ENCODE peak calls at places on chromosomes 13 and 19, in four cellular contexts. One of them, this sample, is unnamed.

GRCh38 chr13:110716235-110716505 is 2.7 kb downstream of the ING1 start:
- DNase-seq in cardiac fibroblast: peak
- DNase-seq in cardiac muscle cell: peak
- DNase-seq in pancreas: peak
- DNase-seq in this sample: no peak

GRCh38 chr13:97240789-97241734 is 18.9 kb downstream of the MBNL2 start:
- DNase-seq in cardiac fibroblast: no peak
- DNase-seq in pancreas: no peak
- DNase-seq in cardiac muscle cell: peak
- DNase-seq in this sample: no peak

GRCh38 chr13:50576156-50576555 is 267.3 kb downstream of the DLEU7 start:
- DNase-seq in cardiac fibroblast: no peak
- DNase-seq in cardiac muscle cell: no peak
- DNase-seq in pancreas: peak
- DNase-seq in this sample: no peak

GRCh38 chr19:53511357-53511756 is 26.6 kb upstream of the ZNF331 start:
- DNase-seq in cardiac muscle cell: no peak
- DNase-seq in cardiac fibroblast: no peak
- DNase-seq in pancreas: no peak
- DNase-seq in this sample: no peak

GRCh38 chr13:98429977-98430785 is 146.7 kb downstream of the STK24 start:
- DNase-seq in cardiac muscle cell: no peak
- DNase-seq in cardiac fibroblast: no peak
- DNase-seq in pancreas: no peak
- DNase-seq in this sample: no peak

GRCh38 chr13:113448545-113448884 is 4.8 kb downstream of the ADPRHL1 start:
- DNase-seq in cardiac muscle cell: peak
- DNase-seq in pancreas: no peak
- DNase-seq in cardiac fibroblast: no peak
- DNase-seq in this sample: no peak

GRCh38 chr19:14432817-14433453 is at the start of gene PKN1:
- DNase-seq in cardiac fibroblast: peak
- DNase-seq in pancreas: peak
- DNase-seq in cardiac muscle cell: peak
- DNase-seq in this sample: no peak

GRCh38 chr13:41916173-41916954 is 44.5 kb downstream of the VWA8 start:
- DNase-seq in cardiac fibroblast: peak
- DNase-seq in pancreas: no peak
- DNase-seq in cardiac muscle cell: peak
- DNase-seq in this sample: peak

GRCh38 chr13:52061587-52061986 is 37.1 kb downstream of the UTP14C start:
- DNase-seq in pancreas: no peak
- DNase-seq in cardiac fibroblast: peak
- DNase-seq in cardiac muscle cell: no peak
- DNase-seq in this sample: no peak

GRCh38 chr13:112943309-112944125 is 25.5 kb upstream of the MCF2L start:
- DNase-seq in pancreas: peak
- DNase-seq in cardiac fibroblast: peak
- DNase-seq in cardiac muscle cell: peak
- DNase-seq in this sample: no peak

GRCh38 chr13:101258071-101258470 is 158.2 kb downstream of the NALCN start:
- DNase-seq in pancreas: no peak
- DNase-seq in cardiac muscle cell: no peak
- DNase-seq in cardiac fibroblast: peak
- DNase-seq in this sample: peak

GRCh38 chr19:4501691-4502090 is 16.6 kb downstream of the PLIN4 start:
- DNase-seq in cardiac muscle cell: no peak
- DNase-seq in pancreas: no peak
- DNase-seq in cardiac fibroblast: no peak
- DNase-seq in this sample: no peak

GRCh38 chr19:6947745-6948144 is 60.4 kb downstream of the ADGRE1 start:
- DNase-seq in cardiac fibroblast: peak
- DNase-seq in cardiac muscle cell: no peak
- DNase-seq in pancreas: no peak
- DNase-seq in this sample: peak

GRCh38 chr19:31319465-31319864 is 29.8 kb downstream of the TSHZ3 start:
- DNase-seq in cardiac muscle cell: no peak
- DNase-seq in cardiac fibroblast: no peak
- DNase-seq in pancreas: no peak
- DNase-seq in this sample: no peak

GRCh38 chr13:23655321-23655720 is 85.1 kb downstream of the TNFRSF19 start:
- DNase-seq in cardiac fibroblast: no peak
- DNase-seq in cardiac muscle cell: no peak
- DNase-seq in pancreas: no peak
- DNase-seq in this sample: no peak

GRCh38 chr13:88908896-88909535 is 1237.8 kb downstream of the SLITRK5 start:
- DNase-seq in cardiac muscle cell: peak
- DNase-seq in cardiac fibroblast: no peak
- DNase-seq in pancreas: no peak
- DNase-seq in this sample: no peak

GRCh38 chr19:30666301-30666803 is 294.2 kb downstream of the ZNF536 start:
- DNase-seq in cardiac fibroblast: peak
- DNase-seq in pancreas: peak
- DNase-seq in cardiac muscle cell: peak
- DNase-seq in this sample: no peak

GRCh38 chr19:51297406-51297805 is 14.0 kb upstream of the IGLON5 start:
- DNase-seq in cardiac fibroblast: no peak
- DNase-seq in pancreas: no peak
- DNase-seq in cardiac muscle cell: no peak
- DNase-seq in this sample: no peak

GRCh38 chr19:51294211-51294976 is 17.1 kb upstream of the IGLON5 start:
- DNase-seq in pancreas: no peak
- DNase-seq in cardiac fibroblast: no peak
- DNase-seq in cardiac muscle cell: no peak
- DNase-seq in this sample: no peak

GRCh38 chr19:51294977-51295375 is 16.5 kb upstream of the IGLON5 start:
- DNase-seq in cardiac fibroblast: no peak
- DNase-seq in pancreas: no peak
- DNase-seq in cardiac muscle cell: no peak
- DNase-seq in this sample: no peak

GRCh38 chr19:51295382-51296126 is 15.9 kb upstream of the IGLON5 start:
- DNase-seq in pancreas: no peak
- DNase-seq in cardiac muscle cell: no peak
- DNase-seq in cardiac fibroblast: no peak
- DNase-seq in this sample: no peak

DNA sequence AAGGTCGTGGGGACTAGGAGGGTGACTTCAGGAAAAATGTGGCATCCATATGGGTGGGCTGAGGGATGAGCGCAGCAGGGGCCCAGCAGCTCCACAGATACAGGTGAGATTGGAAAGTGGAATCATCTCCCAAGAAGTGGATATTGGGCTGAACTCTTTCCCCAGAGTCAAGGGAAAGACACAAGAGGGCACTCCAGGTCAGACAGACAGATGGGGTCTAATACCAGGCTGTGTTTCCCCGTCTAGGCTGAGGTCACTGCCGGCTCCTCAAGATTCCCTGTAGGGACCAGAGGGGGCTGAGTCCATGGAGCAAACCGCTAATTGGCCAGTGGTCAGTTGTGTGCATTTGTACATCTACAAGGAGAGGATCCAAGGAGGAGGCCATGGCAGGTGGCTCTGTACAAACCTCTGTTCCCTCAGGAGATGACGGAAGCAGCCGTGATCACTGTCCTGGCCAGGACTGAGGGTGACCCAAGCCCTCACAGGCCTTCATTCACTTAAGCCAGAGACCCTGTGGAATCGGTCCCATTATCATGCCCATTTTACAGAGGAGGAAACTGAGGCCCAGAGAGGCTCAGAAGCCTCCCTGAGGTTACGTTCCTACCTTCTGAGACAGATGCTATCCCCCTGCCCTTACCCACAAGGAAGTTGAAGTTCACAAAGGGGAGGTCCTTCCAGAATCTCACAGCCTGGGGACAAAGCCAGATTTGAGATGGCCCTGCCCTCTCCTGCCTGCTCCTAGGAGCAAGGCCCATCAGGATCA is 14.9 kb upstream of the IGLON5 start:
- DNase-seq in pancreas: no peak
- DNase-seq in cardiac muscle cell: no peak
- DNase-seq in cardiac fibroblast: no peak
- DNase-seq in this sample: no peak
- TF ChIP-seq CTCF in pancreas: no peak
- TF ChIP-seq CTCF in cardiac muscle cell: peak
- TF ChIP-seq CTCF in cardiac fibroblast: no peak
- TF ChIP-seq CTCF in this sample: no peak

DNA sequence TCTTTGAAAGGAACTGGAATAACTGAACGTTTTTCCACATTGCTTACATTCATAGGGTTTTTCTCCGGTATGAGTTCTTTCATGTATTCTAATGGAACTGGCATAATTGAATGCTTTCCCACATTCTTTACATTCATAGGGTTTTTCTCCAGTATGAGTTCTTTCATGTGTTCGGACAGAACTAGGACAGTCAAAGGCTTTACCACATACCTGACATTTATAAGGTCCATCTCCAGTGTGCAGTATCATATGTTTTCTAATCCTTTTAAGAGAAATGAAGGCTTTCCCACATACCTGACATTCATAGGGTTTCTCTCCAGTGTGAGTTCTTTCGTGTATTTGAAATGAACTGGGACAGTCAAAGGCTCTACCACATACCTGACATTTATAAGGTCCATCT is 24.7 kb downstream of the ZNF564 start:
- DNase-seq in pancreas: no peak
- DNase-seq in cardiac fibroblast: no peak
- DNase-seq in cardiac muscle cell: no peak
- DNase-seq in this sample: no peak
- H3K4me3 ChIP-seq in pancreas: no peak
- H3K4me3 ChIP-seq in cardiac fibroblast: no peak
- H3K4me3 ChIP-seq in cardiac muscle cell: no peak
- H3K4me3 ChIP-seq in this sample: no peak

GRCh38 chr19:45848922-45849321 is 14.0 kb downstream of the SYMPK start:
- DNase-seq in pancreas: no peak
- DNase-seq in cardiac fibroblast: no peak
- DNase-seq in cardiac muscle cell: no peak
- DNase-seq in this sample: no peak
- TF ChIP-seq CTCF in pancreas: no peak
- TF ChIP-seq CTCF in cardiac fibroblast: peak
- TF ChIP-seq CTCF in cardiac muscle cell: peak
- TF ChIP-seq CTCF in this sample: peak

GRCh38 chr19:612941-613340 is 20.4 kb downstream of the POLRMT start:
- DNase-seq in cardiac muscle cell: no peak
- DNase-seq in pancreas: no peak
- DNase-seq in cardiac fibroblast: no peak
- DNase-seq in this sample: no peak

GRCh38 chr19:611506-611869 is 21.8 kb downstream of the HCN2 start:
- DNase-seq in pancreas: no peak
- DNase-seq in cardiac fibroblast: peak
- DNase-seq in cardiac muscle cell: no peak
- DNase-seq in this sample: peak

GRCh38 chr19:616276-616675 is 17.1 kb downstream of the POLRMT start:
- DNase-seq in pancreas: no peak
- DNase-seq in cardiac muscle cell: no peak
- DNase-seq in cardiac fibroblast: no peak
- DNase-seq in this sample: no peak

GRCh38 chr19:615619-616018 is 17.7 kb downstream of the POLRMT start:
- DNase-seq in cardiac fibroblast: no peak
- DNase-seq in pancreas: no peak
- DNase-seq in cardiac muscle cell: no peak
- DNase-seq in this sample: no peak

DNA sequence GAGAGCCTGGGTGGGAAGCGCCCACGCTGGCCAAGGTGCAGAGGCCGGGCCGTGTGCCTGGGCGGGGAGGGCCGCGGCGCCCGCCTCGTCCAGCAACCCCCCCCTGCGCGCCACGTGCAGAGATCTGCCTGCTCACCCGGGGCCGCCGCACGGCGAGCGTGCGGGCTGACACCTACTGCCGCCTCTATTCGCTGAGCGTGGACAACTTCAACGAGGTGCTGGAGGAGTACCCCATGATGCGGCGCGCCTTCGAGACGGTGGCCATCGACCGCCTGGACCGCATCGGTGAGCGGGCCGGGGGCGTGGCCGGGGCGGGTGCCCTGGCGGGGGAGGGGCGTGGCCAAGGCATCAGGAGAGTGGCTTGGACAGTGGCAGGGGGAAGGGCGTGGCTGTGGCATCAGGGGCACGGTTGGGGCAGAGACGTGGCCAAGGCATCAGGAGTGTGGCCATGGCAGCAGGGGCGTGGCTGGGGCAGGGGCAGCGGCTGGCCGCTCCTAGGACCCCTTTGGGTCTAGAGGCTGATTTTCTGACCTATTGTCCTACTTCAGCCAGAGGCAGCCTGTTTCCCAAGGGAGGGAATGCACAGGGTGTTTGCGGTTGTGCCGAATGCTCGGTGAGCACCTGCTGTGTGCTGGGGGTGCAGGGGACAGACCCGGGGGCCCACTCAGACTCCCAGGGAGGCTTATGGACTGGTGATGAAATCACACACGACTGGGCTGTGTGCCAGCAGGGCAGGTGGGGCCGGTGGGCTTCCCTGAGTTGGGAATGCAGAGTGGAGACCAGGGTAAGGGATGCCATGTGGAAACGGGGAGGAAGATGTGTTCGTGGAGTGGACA is 19.4 kb downstream of the POLRMT start:
- DNase-seq in cardiac muscle cell: no peak
- DNase-seq in cardiac fibroblast: no peak
- DNase-seq in pancreas: no peak
- DNase-seq in this sample: no peak
- H3K4me3 ChIP-seq in cardiac muscle cell: no peak
- H3K4me3 ChIP-seq in cardiac fibroblast: no peak
- H3K4me3 ChIP-seq in pancreas: no peak
- H3K4me3 ChIP-seq in this sample: no peak

GRCh38 chr13:29771247-29771646 is 79.2 kb downstream of the UBL3 start:
- DNase-seq in cardiac muscle cell: peak
- DNase-seq in cardiac fibroblast: peak
- DNase-seq in pancreas: no peak
- DNase-seq in this sample: no peak
- TF ChIP-seq CTCF in cardiac muscle cell: peak
- TF ChIP-seq CTCF in cardiac fibroblast: no peak
- TF ChIP-seq CTCF in pancreas: peak
- TF ChIP-seq CTCF in this sample: peak

DNA sequence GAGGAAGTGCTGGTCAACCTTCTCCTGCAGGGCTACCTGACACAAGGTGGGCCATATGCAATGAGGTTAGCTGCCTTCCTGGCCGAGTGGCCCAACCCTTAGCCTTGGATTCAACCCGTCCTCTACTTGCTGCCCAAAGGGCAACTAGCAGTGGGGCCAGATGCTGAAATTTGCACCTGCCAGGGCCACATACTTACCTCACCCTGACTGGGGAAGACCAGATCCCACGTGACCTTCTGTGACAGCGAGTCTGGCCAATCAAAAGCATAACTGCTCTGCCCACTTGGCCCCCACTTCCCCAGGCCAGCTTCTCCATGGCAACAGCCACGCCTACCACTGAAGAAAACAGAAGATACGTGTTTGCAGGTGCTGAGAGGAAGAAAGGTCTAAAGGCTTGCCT is 10.9 kb downstream of the PEG3 start:
- DNase-seq in pancreas: no peak
- DNase-seq in cardiac muscle cell: no peak
- DNase-seq in cardiac fibroblast: no peak
- DNase-seq in this sample: no peak
- H3K4me3 ChIP-seq in pancreas: no peak
- H3K4me3 ChIP-seq in cardiac muscle cell: no peak
- H3K4me3 ChIP-seq in cardiac fibroblast: no peak
- H3K4me3 ChIP-seq in this sample: no peak